ENCODE peak calls at places on chromosomes 4 and X, in eight cellular contexts. One of them, this sample, is unnamed.

GRCh38 chr4:38765391-38765790 is 17.4 kb downstream of the TLR10 start:
- DNase-seq in AG10803: no peak
- DNase-seq in fibroblast of the aortic adventitia: peak
- DNase-seq in upper lobe of right lung: no peak
- DNase-seq in spleen: no peak
- DNase-seq in iPS DF 6.9: no peak
- DNase-seq in colonic mucosa: no peak
- DNase-seq in mesenchymal stem cell: peak
- DNase-seq in this sample: no peak

GRCh38 chrX:30618160-30618765 is 35.0 kb upstream of the GK start:
- DNase-seq in iPS DF 6.9: no peak
- DNase-seq in mesenchymal stem cell: peak
- DNase-seq in AG10803: no peak
- DNase-seq in fibroblast of the aortic adventitia: peak
- DNase-seq in colonic mucosa: no peak
- DNase-seq in upper lobe of right lung: no peak
- DNase-seq in spleen: no peak
- DNase-seq in this sample: no peak

GRCh38 chrX:87517571-87518141 is at the start of gene KLHL4:
- DNase-seq in iPS DF 6.9: peak
- DNase-seq in AG10803: no peak
- DNase-seq in mesenchymal stem cell: peak
- DNase-seq in spleen: no peak
- DNase-seq in fibroblast of the aortic adventitia: peak
- DNase-seq in colonic mucosa: no peak
- DNase-seq in upper lobe of right lung: no peak
- DNase-seq in this sample: no peak

GRCh38 chr4:10599574-10599973 is 85.0 kb downstream of the CLNK start:
- DNase-seq in fibroblast of the aortic adventitia: no peak
- DNase-seq in spleen: no peak
- DNase-seq in AG10803: peak
- DNase-seq in iPS DF 6.9: no peak
- DNase-seq in upper lobe of right lung: no peak
- DNase-seq in mesenchymal stem cell: peak
- DNase-seq in colonic mucosa: no peak
- DNase-seq in this sample: no peak

GRCh38 chr4:83552924-83553323 is 17.0 kb downstream of the GPAT3 start:
- DNase-seq in colonic mucosa: no peak
- DNase-seq in iPS DF 6.9: no peak
- DNase-seq in upper lobe of right lung: no peak
- DNase-seq in fibroblast of the aortic adventitia: peak
- DNase-seq in AG10803: peak
- DNase-seq in spleen: no peak
- DNase-seq in mesenchymal stem cell: peak
- DNase-seq in this sample: no peak

GRCh38 chrX:136219893-136220292 is 31.3 kb downstream of the MAP7D3 start:
- DNase-seq in iPS DF 6.9: no peak
- DNase-seq in fibroblast of the aortic adventitia: no peak
- DNase-seq in spleen: no peak
- DNase-seq in mesenchymal stem cell: no peak
- DNase-seq in colonic mucosa: no peak
- DNase-seq in AG10803: no peak
- DNase-seq in upper lobe of right lung: no peak
- DNase-seq in this sample: no peak

GRCh38 chrX:84133023-84133422 is 55.0 kb downstream of the RPS6KA6 start:
- DNase-seq in AG10803: peak
- DNase-seq in mesenchymal stem cell: no peak
- DNase-seq in fibroblast of the aortic adventitia: no peak
- DNase-seq in spleen: no peak
- DNase-seq in iPS DF 6.9: no peak
- DNase-seq in upper lobe of right lung: no peak
- DNase-seq in colonic mucosa: no peak
- DNase-seq in this sample: no peak

GRCh38 chr4:16573744-16574143 is 324.7 kb downstream of the LDB2 start:
- DNase-seq in fibroblast of the aortic adventitia: peak
- DNase-seq in mesenchymal stem cell: no peak
- DNase-seq in colonic mucosa: no peak
- DNase-seq in AG10803: peak
- DNase-seq in iPS DF 6.9: no peak
- DNase-seq in upper lobe of right lung: no peak
- DNase-seq in spleen: no peak
- DNase-seq in this sample: no peak

GRCh38 chrX:9342581-9343051 is 122.2 kb upstream of the TBL1X start:
- DNase-seq in fibroblast of the aortic adventitia: peak
- DNase-seq in AG10803: peak
- DNase-seq in iPS DF 6.9: peak
- DNase-seq in spleen: peak
- DNase-seq in mesenchymal stem cell: peak
- DNase-seq in upper lobe of right lung: peak
- DNase-seq in colonic mucosa: peak
- DNase-seq in this sample: peak

GRCh38 chrX:136689441-136689840 is 41.5 kb downstream of the CD40LG start:
- DNase-seq in fibroblast of the aortic adventitia: no peak
- DNase-seq in spleen: no peak
- DNase-seq in iPS DF 6.9: no peak
- DNase-seq in mesenchymal stem cell: peak
- DNase-seq in colonic mucosa: no peak
- DNase-seq in upper lobe of right lung: no peak
- DNase-seq in AG10803: no peak
- DNase-seq in this sample: no peak

GRCh38 chr4:10115657-10116624 is 658 bp downstream of the WDR1 start:
- DNase-seq in iPS DF 6.9: no peak
- DNase-seq in spleen: peak
- DNase-seq in fibroblast of the aortic adventitia: peak
- DNase-seq in colonic mucosa: peak
- DNase-seq in AG10803: no peak
- DNase-seq in mesenchymal stem cell: peak
- DNase-seq in upper lobe of right lung: peak
- DNase-seq in this sample: no peak

GRCh38 chr4:157514711-157515110 is 294.2 kb downstream of the GRIA2 start:
- DNase-seq in iPS DF 6.9: peak
- DNase-seq in AG10803: no peak
- DNase-seq in upper lobe of right lung: no peak
- DNase-seq in colonic mucosa: no peak
- DNase-seq in spleen: no peak
- DNase-seq in mesenchymal stem cell: no peak
- DNase-seq in fibroblast of the aortic adventitia: no peak
- DNase-seq in this sample: no peak

GRCh38 chr4:87884976-87885574 is 52.3 kb downstream of the MEPE start:
- DNase-seq in mesenchymal stem cell: no peak
- DNase-seq in spleen: no peak
- DNase-seq in iPS DF 6.9: no peak
- DNase-seq in fibroblast of the aortic adventitia: no peak
- DNase-seq in colonic mucosa: no peak
- DNase-seq in AG10803: no peak
- DNase-seq in upper lobe of right lung: no peak
- DNase-seq in this sample: no peak

GRCh38 chr4:118224239-118224829 is 128.5 kb downstream of the PRSS12 start:
- DNase-seq in mesenchymal stem cell: peak
- DNase-seq in iPS DF 6.9: peak
- DNase-seq in AG10803: peak
- DNase-seq in spleen: no peak
- DNase-seq in upper lobe of right lung: no peak
- DNase-seq in fibroblast of the aortic adventitia: peak
- DNase-seq in colonic mucosa: no peak
- DNase-seq in this sample: no peak

DNA sequence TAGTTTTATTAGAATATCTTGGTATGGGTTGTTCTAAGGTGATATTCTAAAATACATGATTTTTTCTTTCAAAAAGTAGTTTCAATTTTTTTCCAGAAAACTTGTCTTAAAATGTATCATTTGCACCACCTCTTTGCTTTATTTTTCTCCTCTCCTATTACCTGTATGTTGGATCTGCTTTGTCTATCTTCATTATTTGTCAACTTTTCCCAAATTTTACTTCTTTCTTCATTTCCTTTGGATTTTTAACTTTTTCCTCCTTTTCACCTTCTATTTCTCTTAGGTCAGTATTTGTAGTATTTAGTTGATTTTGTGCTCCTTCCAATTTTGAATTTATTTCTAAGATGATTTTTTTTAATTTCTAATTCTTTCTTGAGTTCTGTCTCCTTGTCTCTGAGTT is 169.6 kb downstream of the APBB2 start:
- DNase-seq in fibroblast of the aortic adventitia: no peak
- DNase-seq in colonic mucosa: no peak
- DNase-seq in mesenchymal stem cell: no peak
- DNase-seq in AG10803: no peak
- DNase-seq in spleen: no peak
- DNase-seq in upper lobe of right lung: no peak
- DNase-seq in iPS DF 6.9: no peak
- DNase-seq in this sample: no peak
- H3K4me3 ChIP-seq in fibroblast of the aortic adventitia: no peak
- H3K4me3 ChIP-seq in colonic mucosa: no peak
- H3K4me3 ChIP-seq in mesenchymal stem cell: no peak
- H3K4me3 ChIP-seq in AG10803: no peak
- H3K4me3 ChIP-seq in spleen: no peak
- H3K4me3 ChIP-seq in upper lobe of right lung: no peak
- H3K4me3 ChIP-seq in iPS DF 6.9: no peak
- H3K4me3 ChIP-seq in this sample: no peak

GRCh38 chr4:124468360-124468759 is 244.2 kb downstream of the ANKRD50 start:
- DNase-seq in fibroblast of the aortic adventitia: no peak
- DNase-seq in colonic mucosa: no peak
- DNase-seq in spleen: no peak
- DNase-seq in AG10803: no peak
- DNase-seq in iPS DF 6.9: no peak
- DNase-seq in mesenchymal stem cell: no peak
- DNase-seq in upper lobe of right lung: no peak
- DNase-seq in this sample: no peak
- H3K4me3 ChIP-seq in fibroblast of the aortic adventitia: no peak
- H3K4me3 ChIP-seq in colonic mucosa: no peak
- H3K4me3 ChIP-seq in spleen: no peak
- H3K4me3 ChIP-seq in AG10803: no peak
- H3K4me3 ChIP-seq in iPS DF 6.9: no peak
- H3K4me3 ChIP-seq in mesenchymal stem cell: no peak
- H3K4me3 ChIP-seq in upper lobe of right lung: no peak
- H3K4me3 ChIP-seq in this sample: no peak

DNA sequence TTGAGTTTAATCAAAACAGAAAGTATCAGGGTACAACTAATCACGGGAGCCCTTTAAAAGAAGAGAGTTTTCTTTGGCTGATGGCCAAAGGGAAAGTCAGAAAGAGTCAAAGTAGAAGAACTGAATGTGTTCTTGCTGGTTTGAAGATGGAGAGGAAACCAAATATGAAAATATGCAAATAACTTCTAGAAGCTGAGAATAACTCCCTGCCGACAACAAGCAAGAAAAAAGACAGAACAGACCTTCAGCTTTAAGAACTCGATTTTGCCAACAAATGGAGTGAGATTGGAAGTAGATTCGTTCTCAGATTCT is 903.8 kb downstream of the STIM2 start:
- DNase-seq in fibroblast of the aortic adventitia: no peak
- DNase-seq in AG10803: no peak
- DNase-seq in upper lobe of right lung: no peak
- DNase-seq in spleen: no peak
- DNase-seq in mesenchymal stem cell: no peak
- DNase-seq in colonic mucosa: no peak
- DNase-seq in iPS DF 6.9: no peak
- DNase-seq in this sample: no peak
- H3K4me3 ChIP-seq in fibroblast of the aortic adventitia: no peak
- H3K4me3 ChIP-seq in AG10803: no peak
- H3K4me3 ChIP-seq in upper lobe of right lung: no peak
- H3K4me3 ChIP-seq in spleen: no peak
- H3K4me3 ChIP-seq in mesenchymal stem cell: no peak
- H3K4me3 ChIP-seq in colonic mucosa: no peak
- H3K4me3 ChIP-seq in iPS DF 6.9: no peak
- H3K4me3 ChIP-seq in this sample: no peak

GRCh38 chr4:3235030-3235345 is 14.0 kb upstream of the MSANTD1 start:
- DNase-seq in spleen: no peak
- DNase-seq in AG10803: no peak
- DNase-seq in colonic mucosa: no peak
- DNase-seq in upper lobe of right lung: no peak
- DNase-seq in fibroblast of the aortic adventitia: no peak
- DNase-seq in iPS DF 6.9: no peak
- DNase-seq in mesenchymal stem cell: no peak
- DNase-seq in this sample: no peak

GRCh38 chr4:3236326-3236878 is 12.6 kb upstream of the MSANTD1 start:
- DNase-seq in AG10803: no peak
- DNase-seq in fibroblast of the aortic adventitia: no peak
- DNase-seq in spleen: no peak
- DNase-seq in iPS DF 6.9: no peak
- DNase-seq in mesenchymal stem cell: no peak
- DNase-seq in upper lobe of right lung: no peak
- DNase-seq in colonic mucosa: no peak
- DNase-seq in this sample: no peak

GRCh38 chr4:3237266-3237665 is 11.7 kb upstream of the MSANTD1 start:
- DNase-seq in colonic mucosa: no peak
- DNase-seq in mesenchymal stem cell: no peak
- DNase-seq in iPS DF 6.9: no peak
- DNase-seq in fibroblast of the aortic adventitia: no peak
- DNase-seq in spleen: no peak
- DNase-seq in AG10803: no peak
- DNase-seq in upper lobe of right lung: no peak
- DNase-seq in this sample: no peak

GRCh38 chr4:3234171-3235029 is 14.6 kb upstream of the MSANTD1 start:
- DNase-seq in mesenchymal stem cell: no peak
- DNase-seq in colonic mucosa: no peak
- DNase-seq in iPS DF 6.9: no peak
- DNase-seq in spleen: no peak
- DNase-seq in AG10803: no peak
- DNase-seq in fibroblast of the aortic adventitia: no peak
- DNase-seq in upper lobe of right lung: no peak
- DNase-seq in this sample: no peak

DNA sequence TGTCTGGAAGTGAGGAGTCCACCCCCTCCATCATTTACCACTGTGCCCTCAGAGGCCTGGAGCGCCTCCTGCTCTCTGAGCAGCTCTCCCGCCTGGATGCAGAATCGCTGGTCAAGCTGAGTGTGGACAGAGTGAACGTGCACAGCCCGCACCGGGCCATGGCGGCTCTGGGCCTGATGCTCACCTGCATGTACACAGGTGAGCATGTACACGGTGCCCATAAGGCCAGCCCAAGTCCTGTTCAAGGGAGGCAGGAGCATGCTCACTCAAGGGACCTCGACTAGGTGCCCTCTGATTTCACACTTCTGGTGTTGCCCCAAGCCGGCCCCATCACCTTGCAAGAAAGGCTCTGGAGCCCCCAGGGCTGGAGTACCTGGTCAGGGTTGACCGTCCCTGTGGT is 13.4 kb upstream of the MSANTD1 start:
- DNase-seq in colonic mucosa: no peak
- DNase-seq in iPS DF 6.9: no peak
- DNase-seq in upper lobe of right lung: no peak
- DNase-seq in spleen: no peak
- DNase-seq in fibroblast of the aortic adventitia: no peak
- DNase-seq in mesenchymal stem cell: no peak
- DNase-seq in AG10803: no peak
- DNase-seq in this sample: no peak
- H3K4me3 ChIP-seq in colonic mucosa: no peak
- H3K4me3 ChIP-seq in iPS DF 6.9: no peak
- H3K4me3 ChIP-seq in upper lobe of right lung: no peak
- H3K4me3 ChIP-seq in spleen: no peak
- H3K4me3 ChIP-seq in fibroblast of the aortic adventitia: no peak
- H3K4me3 ChIP-seq in mesenchymal stem cell: no peak
- H3K4me3 ChIP-seq in AG10803: no peak
- H3K4me3 ChIP-seq in this sample: no peak

This sample was measured in esophagus muscularis mucosa.